ENCODE peak calls at places on chromosomes 13 and 19, in five cellular contexts. One of them, this sample, is unnamed.

GRCh38 chr19:46624958-46625661 is at the start of gene PTGIR:
- DNase-seq in endothelial cell: no peak
- DNase-seq in HFF-Myc: peak; percentile 46
- DNase-seq in nephron progenitor cell: no peak
- DNase-seq in HFFc6: peak; percentile 85
- DNase-seq in this sample: no peak

GRCh38 chr19:47107201-47107952 is 6.2 kb downstream of the ZC3H4 start:
- DNase-seq in endothelial cell: no peak
- DNase-seq in HFF-Myc: no peak
- DNase-seq in nephron progenitor cell: no peak
- DNase-seq in HFFc6: no peak
- DNase-seq in this sample: no peak

GRCh38 chr13:20416223-20416622 is 109.4 kb downstream of the CRYL1 start:
- DNase-seq in endothelial cell: no peak
- DNase-seq in HFF-Myc: no peak
- DNase-seq in nephron progenitor cell: no peak
- DNase-seq in HFFc6: no peak
- DNase-seq in this sample: no peak

GRCh38 chr19:20367811-20368294 is 197.7 kb downstream of the ZNF737 start:
- DNase-seq in endothelial cell: peak; percentile 19
- DNase-seq in HFF-Myc: no peak
- DNase-seq in nephron progenitor cell: peak; percentile 6
- DNase-seq in HFFc6: no peak
- DNase-seq in this sample: no peak

GRCh38 chr19:56839665-56840451 is 668 bp downstream of the PEG3 start:
- DNase-seq in endothelial cell: no peak
- DNase-seq in HFF-Myc: no peak
- DNase-seq in nephron progenitor cell: no peak
- DNase-seq in HFFc6: no peak
- DNase-seq in this sample: no peak

GRCh38 chr13:78598933-78599332 is 4.4 kb downstream of the POU4F1 start:
- DNase-seq in endothelial cell: no peak
- DNase-seq in HFF-Myc: no peak
- DNase-seq in nephron progenitor cell: no peak
- DNase-seq in HFFc6: no peak
- DNase-seq in this sample: no peak

GRCh38 chr13:80989770-80990169 is 648.8 kb upstream of the SPRY2 start:
- DNase-seq in endothelial cell: no peak
- DNase-seq in HFF-Myc: no peak
- DNase-seq in nephron progenitor cell: no peak
- DNase-seq in HFFc6: no peak
- DNase-seq in this sample: no peak

GRCh38 chr19:543912-544608 is at the start of gene GZMM:
- DNase-seq in endothelial cell: no peak
- DNase-seq in HFF-Myc: no peak
- DNase-seq in nephron progenitor cell: no peak
- DNase-seq in HFFc6: no peak
- DNase-seq in this sample: no peak

GRCh38 chr13:44068169-44068568 is 188.5 kb downstream of the LACC1 start:
- DNase-seq in endothelial cell: no peak
- DNase-seq in HFF-Myc: no peak
- DNase-seq in nephron progenitor cell: no peak
- DNase-seq in HFFc6: peak; percentile 61
- DNase-seq in this sample: no peak

GRCh38 chr19:29690842-29691241 is 24.2 kb downstream of the C19orf12 start:
- DNase-seq in endothelial cell: no peak
- DNase-seq in HFF-Myc: no peak
- DNase-seq in nephron progenitor cell: no peak
- DNase-seq in HFFc6: peak; percentile 43
- DNase-seq in this sample: no peak

GRCh38 chr19:17471410-17472125 is 1.2 kb downstream of the SLC27A1 start:
- DNase-seq in endothelial cell: no peak
- DNase-seq in HFF-Myc: no peak
- DNase-seq in nephron progenitor cell: no peak
- DNase-seq in HFFc6: no peak
- DNase-seq in this sample: no peak

GRCh38 chr13:23434431-23434830 is 929 bp upstream of the SACS start:
- DNase-seq in endothelial cell: no peak
- DNase-seq in HFF-Myc: no peak
- DNase-seq in nephron progenitor cell: no peak
- DNase-seq in HFFc6: no peak
- DNase-seq in this sample: no peak

GRCh38 chr19:33064117-33064777 is 441 bp downstream of the RHPN2 start:
- DNase-seq in endothelial cell: peak; percentile 16
- DNase-seq in HFF-Myc: no peak
- DNase-seq in nephron progenitor cell: no peak
- DNase-seq in HFFc6: no peak
- DNase-seq in this sample: peak; percentile 57

GRCh38 chr13:28636677-28637317 is 22.1 kb upstream of the POMP start:
- DNase-seq in endothelial cell: peak; percentile 69
- DNase-seq in HFF-Myc: peak; percentile 57
- DNase-seq in nephron progenitor cell: peak; percentile 49
- DNase-seq in HFFc6: peak; percentile 75
- DNase-seq in this sample: peak; percentile 45

GRCh38 chr19:45901912-45902650 is at the start of gene MYPOP:
- DNase-seq in endothelial cell: no peak
- DNase-seq in HFF-Myc: no peak
- DNase-seq in nephron progenitor cell: no peak
- DNase-seq in HFFc6: no peak
- DNase-seq in this sample: peak; percentile 61

GRCh38 chr19:42006569-42006968 is 12.5 kb upstream of the ATP1A3 start:
- DNase-seq in endothelial cell: no peak
- DNase-seq in HFF-Myc: no peak
- DNase-seq in nephron progenitor cell: no peak
- DNase-seq in HFFc6: no peak
- DNase-seq in this sample: no peak

GRCh38 chr19:34416021-34416545 is 11.9 kb downstream of the PDCD2L start:
- DNase-seq in endothelial cell: no peak
- DNase-seq in HFF-Myc: peak; percentile 9
- DNase-seq in nephron progenitor cell: no peak
- DNase-seq in HFFc6: peak; percentile 11
- DNase-seq in this sample: no peak

GRCh38 chr13:108230377-108230776 is 12.2 kb downstream of the ABHD13 start:
- DNase-seq in endothelial cell: no peak
- DNase-seq in HFF-Myc: no peak
- DNase-seq in nephron progenitor cell: no peak
- DNase-seq in HFFc6: no peak
- DNase-seq in this sample: no peak

GRCh38 chr13:46165485-46166220 is 16.3 kb downstream of the LCP1 start:
- DNase-seq in endothelial cell: no peak
- DNase-seq in HFF-Myc: no peak
- DNase-seq in nephron progenitor cell: no peak
- DNase-seq in HFFc6: no peak
- DNase-seq in this sample: peak; percentile 67

DNA sequence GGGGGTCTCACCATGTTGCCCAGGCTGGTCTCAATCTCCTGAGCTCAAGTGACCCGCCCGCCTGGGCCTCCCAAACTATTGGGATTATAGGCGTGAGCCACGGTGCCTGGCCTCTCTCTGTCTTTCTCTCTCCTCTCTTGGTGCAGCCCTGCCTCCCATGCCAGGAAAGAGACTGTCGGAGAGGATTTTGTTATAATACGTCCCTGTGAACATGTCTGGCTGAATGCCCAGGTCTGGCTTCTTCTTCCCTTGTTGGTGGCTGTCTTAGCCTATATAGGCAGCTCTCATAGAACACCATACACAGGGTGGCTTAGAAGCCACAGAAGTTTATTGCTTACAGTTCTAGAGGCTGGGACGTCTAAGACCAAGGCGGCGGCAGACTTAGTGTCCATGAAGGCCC is 46.4 kb downstream of the PEX11G start:
- DNase-seq in endothelial cell: no peak
- DNase-seq in HFF-Myc: no peak
- DNase-seq in nephron progenitor cell: no peak
- DNase-seq in HFFc6: no peak
- DNase-seq in this sample: no peak
- TF ChIP-seq CTCF in endothelial cell: no peak
- TF ChIP-seq CTCF in HFF-Myc: no peak
- TF ChIP-seq CTCF in nephron progenitor cell: no peak
- TF ChIP-seq CTCF in HFFc6: no peak
- TF ChIP-seq CTCF in this sample: no peak

GRCh38 chr19:4548238-4548584 is 8.4 kb upstream of the LRG1 start:
- DNase-seq in endothelial cell: no peak
- DNase-seq in HFF-Myc: no peak
- DNase-seq in nephron progenitor cell: no peak
- DNase-seq in HFFc6: no peak
- DNase-seq in this sample: no peak

GRCh38 chr19:4550018-4550417 is 9.5 kb downstream of the SEMA6B start:
- DNase-seq in endothelial cell: no peak
- DNase-seq in HFF-Myc: no peak
- DNase-seq in nephron progenitor cell: no peak
- DNase-seq in HFFc6: no peak
- DNase-seq in this sample: no peak

GRCh38 chr19:4553092-4553695 is 6.3 kb downstream of the SEMA6B start:
- DNase-seq in endothelial cell: no peak
- DNase-seq in HFF-Myc: no peak
- DNase-seq in nephron progenitor cell: no peak
- DNase-seq in HFFc6: no peak
- DNase-seq in this sample: no peak

GRCh38 chr19:4552546-4552819 is 7.0 kb downstream of the SEMA6B start:
- DNase-seq in endothelial cell: no peak
- DNase-seq in HFF-Myc: no peak
- DNase-seq in nephron progenitor cell: no peak
- DNase-seq in HFFc6: no peak
- DNase-seq in this sample: no peak

DNA sequence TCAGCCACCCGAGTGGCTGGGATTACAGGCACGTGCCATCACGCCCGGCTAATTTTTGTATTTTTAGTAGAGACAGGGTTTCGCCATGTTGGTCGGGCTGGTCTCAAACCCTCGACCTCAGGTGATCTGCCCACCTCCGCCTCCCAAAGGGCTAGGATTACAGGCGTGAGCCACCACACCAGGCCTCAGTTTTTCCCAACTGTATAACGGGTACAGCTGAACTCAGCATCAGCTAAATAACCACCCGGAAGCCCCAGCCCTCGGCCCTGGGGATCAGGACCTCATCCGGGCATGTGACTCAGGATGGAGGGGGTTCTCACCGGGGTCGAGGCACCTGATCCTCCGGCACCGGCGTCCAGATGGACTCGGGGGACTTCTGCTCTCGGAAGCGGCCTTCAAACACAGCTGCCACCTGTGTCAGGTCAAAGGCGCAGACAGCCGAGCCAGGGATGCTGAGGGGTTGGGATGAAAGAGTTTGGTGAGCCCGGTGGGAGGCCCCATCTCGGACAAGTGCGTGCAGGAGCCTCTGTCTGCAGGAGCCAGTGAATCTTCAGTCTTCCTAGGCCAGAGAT is 8.9 kb downstream of the SEMA6B start:
- DNase-seq in endothelial cell: no peak
- DNase-seq in HFF-Myc: no peak
- DNase-seq in nephron progenitor cell: no peak
- DNase-seq in HFFc6: no peak
- DNase-seq in this sample: no peak
- TF ChIP-seq CTCF in endothelial cell: no peak
- TF ChIP-seq CTCF in HFF-Myc: no peak
- TF ChIP-seq CTCF in nephron progenitor cell: no peak
- TF ChIP-seq CTCF in HFFc6: no peak
- TF ChIP-seq CTCF in this sample: no peak

GRCh38 chr13:21913010-21913409 is 242.1 kb downstream of the FGF9 start:
- DNase-seq in endothelial cell: peak; percentile 42
- DNase-seq in HFF-Myc: no peak
- DNase-seq in nephron progenitor cell: peak; percentile 18
- DNase-seq in HFFc6: no peak
- DNase-seq in this sample: no peak
- TF ChIP-seq CTCF in endothelial cell: peak; percentile 51
- TF ChIP-seq CTCF in HFF-Myc: no peak
- TF ChIP-seq CTCF in nephron progenitor cell: peak; percentile 44
- TF ChIP-seq CTCF in HFFc6: no peak
- TF ChIP-seq CTCF in this sample: no peak

GRCh38 chr13:40755082-40755755 is 15.8 kb downstream of the MRPS31 start:
- DNase-seq in endothelial cell: no peak
- DNase-seq in HFF-Myc: no peak
- DNase-seq in nephron progenitor cell: no peak
- DNase-seq in HFFc6: no peak
- DNase-seq in this sample: no peak

DNA sequence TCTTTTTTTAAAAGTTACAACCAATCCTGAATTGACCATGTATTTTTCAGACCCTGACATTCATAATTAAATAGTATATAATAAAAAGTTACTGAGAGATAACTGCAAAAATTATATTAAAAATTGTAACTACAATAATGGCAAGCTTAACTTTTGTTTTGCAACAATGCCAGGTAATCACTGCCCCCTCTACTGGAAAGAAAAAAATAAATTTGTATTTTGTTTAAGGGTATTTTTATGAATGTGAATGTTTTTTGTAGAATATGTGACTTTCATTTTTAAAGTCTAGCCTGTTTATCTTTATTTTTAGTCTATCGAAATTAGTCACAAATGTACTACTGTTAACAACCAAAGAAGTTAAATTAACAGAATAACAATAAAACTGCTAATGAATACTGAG is 21.7 kb downstream of the MRPS31 start:
- DNase-seq in endothelial cell: no peak
- DNase-seq in HFF-Myc: no peak
- DNase-seq in nephron progenitor cell: no peak
- DNase-seq in HFFc6: no peak
- DNase-seq in this sample: no peak
- TF ChIP-seq CTCF in endothelial cell: peak; percentile 49
- TF ChIP-seq CTCF in HFF-Myc: peak; percentile 3
- TF ChIP-seq CTCF in nephron progenitor cell: no peak
- TF ChIP-seq CTCF in HFFc6: peak; percentile 67
- TF ChIP-seq CTCF in this sample: no peak

DNA sequence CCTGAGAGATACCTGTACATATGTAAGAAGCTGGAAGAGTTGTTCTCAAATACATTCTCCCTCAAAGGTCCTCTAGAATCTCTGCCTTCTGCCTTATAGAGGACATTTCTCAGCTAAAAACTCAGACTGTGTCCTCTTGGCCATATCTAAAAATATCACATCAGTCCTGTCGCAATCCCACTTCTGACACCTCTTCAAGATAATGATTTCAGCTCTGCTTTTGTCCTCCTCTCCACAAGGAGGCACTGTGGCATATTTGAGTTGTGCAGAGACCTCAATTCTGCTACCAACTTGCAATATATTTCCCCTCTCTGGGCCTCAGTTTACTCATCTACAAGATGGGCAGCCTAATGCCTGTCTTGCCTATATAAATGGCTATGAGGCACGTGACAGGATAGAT is 16.6 kb downstream of the ADAMTS10 start:
- DNase-seq in endothelial cell: no peak
- DNase-seq in HFF-Myc: no peak
- DNase-seq in nephron progenitor cell: no peak
- DNase-seq in HFFc6: no peak
- DNase-seq in this sample: no peak
- TF ChIP-seq CTCF in endothelial cell: peak; percentile 37
- TF ChIP-seq CTCF in HFF-Myc: no peak
- TF ChIP-seq CTCF in nephron progenitor cell: no peak
- TF ChIP-seq CTCF in HFFc6: peak; percentile 60
- TF ChIP-seq CTCF in this sample: no peak

GRCh38 chr19:6952956-6953355 is 65.6 kb downstream of the ADGRE1 start:
- DNase-seq in endothelial cell: no peak
- DNase-seq in HFF-Myc: no peak
- DNase-seq in nephron progenitor cell: no peak
- DNase-seq in HFFc6: no peak
- DNase-seq in this sample: no peak
- TF ChIP-seq CTCF in endothelial cell: no peak
- TF ChIP-seq CTCF in HFF-Myc: no peak
- TF ChIP-seq CTCF in nephron progenitor cell: no peak
- TF ChIP-seq CTCF in HFFc6: no peak
- TF ChIP-seq CTCF in this sample: no peak

DNA sequence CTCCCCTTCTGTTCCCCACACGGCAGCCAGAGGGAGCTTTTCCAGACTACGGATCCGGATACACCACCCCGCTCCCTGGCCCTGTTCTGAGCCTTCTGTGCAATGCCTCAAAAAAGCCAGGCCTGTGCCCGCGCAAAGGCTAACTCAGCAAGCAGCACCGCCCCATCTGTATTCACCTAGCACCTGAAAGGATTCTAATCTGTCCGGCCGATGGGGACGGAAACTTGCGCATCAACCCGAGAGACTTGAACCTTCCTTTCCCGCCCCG is 589 bp downstream of the ZBTB45 start:
- DNase-seq in endothelial cell: peak; percentile 74
- DNase-seq in HFF-Myc: peak; percentile 30
- DNase-seq in nephron progenitor cell: peak; percentile 74
- DNase-seq in HFFc6: peak; percentile 60
- DNase-seq in this sample: peak; percentile 67
- TF ChIP-seq CTCF in endothelial cell: no peak
- TF ChIP-seq CTCF in HFF-Myc: peak; percentile 83
- TF ChIP-seq CTCF in nephron progenitor cell: no peak
- TF ChIP-seq CTCF in HFFc6: peak; percentile 54
- TF ChIP-seq CTCF in this sample: peak; percentile 56